ENCODE peak calls at places on chromosomes 7 and 10, in five cellular contexts. One of them, this sample, is unnamed.

GRCh38 chr10:96718304-96718990 is 1.9 kb downstream of the PIK3AP1 start:
- DNase-seq in IMR-90: no peak
- DNase-seq in uterus: no peak
- DNase-seq in psoas muscle: no peak
- DNase-seq in GM20000: no peak
- DNase-seq in this sample: no peak

GRCh38 chr7:140646931-140647647 is 6.5 kb upstream of the DENND2A start:
- DNase-seq in IMR-90: peak
- DNase-seq in uterus: peak
- DNase-seq in psoas muscle: no peak
- DNase-seq in GM20000: peak
- DNase-seq in this sample: peak

GRCh38 chr7:100443096-100443840 is 7.0 kb upstream of the PPP1R35 start:
- DNase-seq in uterus: no peak
- DNase-seq in psoas muscle: no peak
- DNase-seq in IMR-90: no peak
- DNase-seq in GM20000: no peak
- DNase-seq in this sample: no peak

GRCh38 chr7:130292682-130293257 is at the start of gene CPA4:
- DNase-seq in IMR-90: peak
- DNase-seq in uterus: no peak
- DNase-seq in psoas muscle: peak
- DNase-seq in GM20000: no peak
- DNase-seq in this sample: no peak

GRCh38 chr10:125396651-125397050 is 236.3 kb upstream of the CTBP2 start:
- DNase-seq in uterus: peak
- DNase-seq in psoas muscle: no peak
- DNase-seq in GM20000: no peak
- DNase-seq in IMR-90: peak
- DNase-seq in this sample: no peak

GRCh38 chr10:44980309-44981171 is 1.9 kb upstream of the DEPP1 start:
- DNase-seq in psoas muscle: no peak
- DNase-seq in GM20000: peak
- DNase-seq in IMR-90: no peak
- DNase-seq in uterus: no peak
- DNase-seq in this sample: no peak

GRCh38 chr7:139586286-139586685 is 62.8 kb downstream of the CLEC2L start:
- DNase-seq in psoas muscle: no peak
- DNase-seq in IMR-90: no peak
- DNase-seq in uterus: no peak
- DNase-seq in GM20000: no peak
- DNase-seq in this sample: no peak

GRCh38 chr10:78414380-78414779 is 380.7 kb downstream of the RPS24 start:
- DNase-seq in GM20000: no peak
- DNase-seq in psoas muscle: no peak
- DNase-seq in uterus: no peak
- DNase-seq in IMR-90: no peak
- DNase-seq in this sample: no peak

GRCh38 chr7:126574276-126574675 is 678.5 kb downstream of the GRM8 start:
- DNase-seq in GM20000: no peak
- DNase-seq in uterus: no peak
- DNase-seq in psoas muscle: no peak
- DNase-seq in IMR-90: no peak
- DNase-seq in this sample: no peak

GRCh38 chr7:90955641-90956207 is 308.5 kb upstream of the FZD1 start:
- DNase-seq in psoas muscle: no peak
- DNase-seq in uterus: no peak
- DNase-seq in IMR-90: no peak
- DNase-seq in GM20000: no peak
- DNase-seq in this sample: no peak

GRCh38 chr7:2326960-2327359 is 12.7 kb upstream of the SNX8 start:
- DNase-seq in IMR-90: no peak
- DNase-seq in uterus: no peak
- DNase-seq in psoas muscle: no peak
- DNase-seq in GM20000: no peak
- DNase-seq in this sample: no peak

GRCh38 chr10:101771380-101771779 is 4.5 kb downstream of the FGF8 start:
- DNase-seq in psoas muscle: no peak
- DNase-seq in GM20000: no peak
- DNase-seq in IMR-90: no peak
- DNase-seq in uterus: no peak
- DNase-seq in this sample: no peak

GRCh38 chr7:116500071-116500853 is 724 bp downstream of the CAV2 start:
- DNase-seq in psoas muscle: peak
- DNase-seq in IMR-90: peak
- DNase-seq in GM20000: peak
- DNase-seq in uterus: peak
- DNase-seq in this sample: peak

GRCh38 chr7:88485811-88486210 is 179.1 kb upstream of the STEAP4 start:
- DNase-seq in IMR-90: no peak
- DNase-seq in psoas muscle: no peak
- DNase-seq in uterus: no peak
- DNase-seq in GM20000: no peak
- DNase-seq in this sample: no peak

GRCh38 chr10:9147475-9147874 is 1093.0 kb downstream of the GATA3 start:
- DNase-seq in IMR-90: no peak
- DNase-seq in GM20000: no peak
- DNase-seq in psoas muscle: no peak
- DNase-seq in uterus: no peak
- DNase-seq in this sample: no peak

GRCh38 chr10:5547934-5548660 is 23.3 kb downstream of the CALML3 start:
- DNase-seq in uterus: no peak
- DNase-seq in IMR-90: no peak
- DNase-seq in psoas muscle: peak
- DNase-seq in GM20000: no peak
- DNase-seq in this sample: no peak

GRCh38 chr10:33776419-33776818 is 442.0 kb upstream of the NRP1 start:
- DNase-seq in uterus: no peak
- DNase-seq in GM20000: no peak
- DNase-seq in IMR-90: no peak
- DNase-seq in psoas muscle: no peak
- DNase-seq in this sample: no peak

GRCh38 chr10:114239117-114239993 is at the start of gene VWA2:
- DNase-seq in psoas muscle: peak
- DNase-seq in uterus: no peak
- DNase-seq in GM20000: no peak
- DNase-seq in IMR-90: no peak
- DNase-seq in this sample: peak

DNA sequence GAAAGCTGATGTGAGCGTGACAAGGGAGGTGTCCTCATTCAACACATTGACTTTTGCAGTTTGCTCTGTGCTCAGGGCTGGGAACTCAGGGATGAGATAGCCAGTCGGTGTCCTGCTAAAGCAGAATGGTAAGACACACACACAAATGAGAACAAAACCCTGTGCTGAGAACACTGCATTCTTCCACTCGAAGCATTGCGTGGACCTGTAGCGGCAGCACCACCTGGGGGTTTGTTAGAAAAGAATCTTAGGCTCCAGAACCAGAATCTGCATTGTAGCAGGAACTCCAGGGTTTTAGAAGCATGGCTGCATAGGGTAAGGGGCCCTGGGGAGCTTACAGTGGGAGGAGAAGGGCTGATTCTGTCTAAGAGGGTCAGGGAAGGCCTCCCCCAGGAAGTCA is 21.5 kb upstream of the OGDHL start:
- DNase-seq in uterus: no peak
- DNase-seq in IMR-90: no peak
- DNase-seq in GM20000: no peak
- DNase-seq in psoas muscle: no peak
- DNase-seq in this sample: no peak
- TF ChIP-seq CTCF in uterus: no peak
- TF ChIP-seq CTCF in IMR-90: no peak
- TF ChIP-seq CTCF in GM20000: no peak
- TF ChIP-seq CTCF in psoas muscle: no peak
- TF ChIP-seq CTCF in this sample: no peak

GRCh38 chr7:111813306-111813705 is 251.0 kb upstream of the IMMP2L start:
- DNase-seq in GM20000: no peak
- DNase-seq in psoas muscle: no peak
- DNase-seq in uterus: no peak
- DNase-seq in IMR-90: no peak
- DNase-seq in this sample: no peak
- TF ChIP-seq CTCF in GM20000: no peak
- TF ChIP-seq CTCF in psoas muscle: no peak
- TF ChIP-seq CTCF in uterus: no peak
- TF ChIP-seq CTCF in IMR-90: no peak
- TF ChIP-seq CTCF in this sample: no peak

GRCh38 chr7:20267482-20267881 is 50.3 kb upstream of the MACC1 start:
- DNase-seq in uterus: no peak
- DNase-seq in IMR-90: no peak
- DNase-seq in GM20000: no peak
- DNase-seq in psoas muscle: no peak
- DNase-seq in this sample: no peak
- TF ChIP-seq CTCF in uterus: no peak
- TF ChIP-seq CTCF in IMR-90: no peak
- TF ChIP-seq CTCF in GM20000: no peak
- TF ChIP-seq CTCF in psoas muscle: no peak
- TF ChIP-seq CTCF in this sample: peak

GRCh38 chr7:5065107-5065407 is 19.4 kb downstream of the RBAK start:
- DNase-seq in GM20000: no peak
- DNase-seq in IMR-90: no peak
- DNase-seq in uterus: no peak
- DNase-seq in psoas muscle: no peak
- DNase-seq in this sample: no peak
- TF ChIP-seq CTCF in GM20000: no peak
- TF ChIP-seq CTCF in IMR-90: no peak
- TF ChIP-seq CTCF in uterus: no peak
- TF ChIP-seq CTCF in psoas muscle: no peak
- TF ChIP-seq CTCF in this sample: no peak

GRCh38 chr10:132851451-132851850 is 65.5 kb upstream of the NKX6-2 start:
- DNase-seq in GM20000: no peak
- DNase-seq in uterus: no peak
- DNase-seq in psoas muscle: no peak
- DNase-seq in IMR-90: no peak
- DNase-seq in this sample: no peak
- TF ChIP-seq CTCF in GM20000: no peak
- TF ChIP-seq CTCF in uterus: no peak
- TF ChIP-seq CTCF in psoas muscle: no peak
- TF ChIP-seq CTCF in IMR-90: no peak
- TF ChIP-seq CTCF in this sample: no peak

GRCh38 chr10:103870503-103870902 is 15.1 kb upstream of the SH3PXD2A start:
- DNase-seq in IMR-90: peak
- DNase-seq in GM20000: no peak
- DNase-seq in psoas muscle: peak
- DNase-seq in uterus: no peak
- DNase-seq in this sample: no peak
- TF ChIP-seq CTCF in IMR-90: no peak
- TF ChIP-seq CTCF in GM20000: no peak
- TF ChIP-seq CTCF in psoas muscle: no peak
- TF ChIP-seq CTCF in uterus: no peak
- TF ChIP-seq CTCF in this sample: no peak